ENCODE peak calls at places on chromosomes 4 and X, in six cellular contexts. I is nephron progenitor cell, V is activated B cell treated with CpG ODN at 0.5 μM for 24 hours, A is WERI-Rb-1, P is A549, N is HFF-Myc. E is an unnamed sample.

GRCh38 chrX:10549280-10549679 is 71.1 kb downstream of the MID1 start:
- DNase-seq in I (no peak), V (no peak), A (no peak), P (no peak), N (no peak), E (no peak)

GRCh38 chr4:144906181-144906895 is 191.7 kb downstream of the ANAPC10 start:
- DNase-seq in I (no peak), V (no peak), A (no peak), P (no peak), N (no peak), E (no peak)

GRCh38 chr4:173752610-173753009 is 222.6 kb upstream of the HAND2 start:
- DNase-seq in I (peak; percentile 61), V (no peak), A (peak; percentile 75), P (peak; percentile 41), N (no peak), E (no peak)

GRCh38 chrX:110383414-110383813 is 24.8 kb downstream of the RTL9 start:
- DNase-seq in I (no peak), V (no peak), A (no peak), P (no peak), N (no peak), E (no peak)

GRCh38 chr4:101019941-101020401 is 327.4 kb downstream of the PPP3CA start:
- DNase-seq in I (no peak), V (no peak), A (no peak), P (peak; percentile 11), N (peak; percentile 35), E (no peak)

GRCh38 chr4:73021634-73022033 is 47.9 kb downstream of the COX18 start:
- DNase-seq in I (no peak), V (no peak), A (no peak), P (peak; percentile 53), N (no peak), E (no peak)

GRCh38 chrX:13285229-13285628 is 34.6 kb downstream of the ATXN3L start:
- DNase-seq in I (no peak), V (no peak), A (no peak), P (no peak), N (no peak), E (no peak)

GRCh38 chrX:72306851-72307645 is 1.3 kb upstream of the CITED1 start:
- DNase-seq in I (peak; percentile 60), V (peak; percentile 21), A (peak; percentile 86), P (peak; percentile 75), N (no peak), E (no peak)

GRCh38 chr4:7700665-7701064 is 239.0 kb downstream of the AFAP1 start:
- DNase-seq in I (no peak), V (no peak), A (no peak), P (no peak), N (no peak), E (no peak)

GRCh38 chr4:8225704-8226443 is 26.8 kb downstream of the SH3TC1 start:
- DNase-seq in I (no peak), V (no peak), A (peak; percentile 71), P (peak; percentile 15), N (no peak), E (no peak)

GRCh38 chr4:55866973-55867574 is 13.6 kb downstream of the EXOC1 start:
- DNase-seq in I (no peak), V (no peak), A (peak; percentile 22), P (peak; percentile 61), N (peak; percentile 9), E (no peak)

GRCh38 chrX:66018585-66019309 is 21.1 kb downstream of the VSIG4 start:
- DNase-seq in I (no peak), V (no peak), A (no peak), P (no peak), N (no peak), E (no peak)

GRCh38 chrX:152872522-152872921 is 25.3 kb upstream of the ZNF185 start:
- DNase-seq in I (no peak), V (no peak), A (no peak), P (no peak), N (no peak), E (no peak)

GRCh38 chrX:152871260-152871659 is 26.6 kb upstream of the ZNF185 start:
- DNase-seq in I (no peak), V (no peak), A (no peak), P (no peak), N (no peak), E (no peak)

GRCh38 chrX:152873361-152873760 is 24.5 kb upstream of the ZNF185 start:
- DNase-seq in I (no peak), V (no peak), A (no peak), P (no peak), N (no peak), E (no peak)

GRCh38 chrX:152865232-152865920 is 32.5 kb upstream of the ZNF185 start:
- DNase-seq in I (no peak), V (no peak), A (no peak), P (no peak), N (no peak), E (no peak)

GRCh38 chrX:152869972-152870371 is 27.9 kb upstream of the ZNF185 start:
- DNase-seq in I (no peak), V (no peak), A (no peak), P (no peak), N (no peak), E (no peak)
- TF ChIP-seq CTCF in I (no peak), V (no peak), A (peak; percentile 31), P (no peak), N (no peak), E (no peak)

DNA sequence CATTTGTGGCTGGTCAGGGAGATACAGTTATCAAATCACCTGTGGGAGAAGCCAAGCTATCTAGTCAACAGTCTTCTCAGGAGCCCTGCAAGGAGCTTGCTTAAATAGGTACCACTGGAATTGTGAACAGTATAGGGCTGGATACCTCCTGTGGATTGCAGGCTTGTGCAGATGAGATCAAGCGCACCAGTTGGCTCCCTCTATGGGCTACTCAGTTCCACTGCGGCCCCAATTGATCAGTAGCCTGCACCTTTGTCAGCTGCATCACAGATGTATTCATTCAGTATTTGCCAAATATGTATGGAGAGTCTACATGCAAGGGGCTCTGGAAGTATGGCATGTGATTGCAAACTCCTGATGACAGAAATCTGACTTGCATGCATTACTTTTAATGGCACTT is 28.6 kb downstream of the TEX13A start:
- DNase-seq in I (peak; percentile 28), V (no peak), A (peak; percentile 25), P (peak; percentile 10), N (no peak), E (no peak)
- TF ChIP-seq CTCF in I (peak; percentile 42), V (no peak), A (peak; percentile 66), P (no peak), N (peak; percentile 23), E (no peak)

GRCh38 chr4:180455226-180455625 is 1788.0 kb upstream of the TENM3 start:
- DNase-seq in I (no peak), V (no peak), A (no peak), P (no peak), N (no peak), E (no peak)

DNA sequence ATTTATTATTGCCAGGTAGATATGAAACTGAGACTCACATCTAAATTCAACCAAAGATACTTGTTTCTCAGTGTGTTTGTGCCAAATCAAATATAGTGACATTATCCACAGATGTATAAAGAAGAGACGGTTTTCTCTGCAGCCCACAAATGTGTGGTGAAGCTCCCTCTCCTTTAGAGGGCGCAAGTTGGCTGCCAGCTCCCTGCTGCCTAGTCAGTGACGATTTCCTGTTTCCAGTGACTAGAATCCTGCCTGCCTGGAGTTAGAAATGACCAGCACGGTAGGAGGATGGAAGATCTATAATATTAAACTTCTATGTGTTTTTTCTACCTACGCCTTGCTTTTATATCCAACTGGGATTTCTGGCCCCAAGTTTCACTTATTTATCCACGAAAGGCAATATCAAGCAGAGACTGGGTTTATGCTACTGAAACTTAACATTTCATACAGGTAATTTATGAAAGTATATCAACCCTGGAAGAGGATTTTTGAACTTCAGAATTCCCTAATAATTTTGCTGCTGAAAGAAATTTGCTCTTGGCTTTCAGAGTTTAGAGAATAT is 1793.7 kb upstream of the TENM3 start:
- DNase-seq in I (peak; percentile 51), V (no peak), A (peak; percentile 78), P (peak; percentile 56), N (no peak), E (no peak)
- TF ChIP-seq CTCF in I (peak; percentile 59), V (no peak), A (peak; percentile 91), P (peak; percentile 36), N (no peak), E (no peak)

DNA sequence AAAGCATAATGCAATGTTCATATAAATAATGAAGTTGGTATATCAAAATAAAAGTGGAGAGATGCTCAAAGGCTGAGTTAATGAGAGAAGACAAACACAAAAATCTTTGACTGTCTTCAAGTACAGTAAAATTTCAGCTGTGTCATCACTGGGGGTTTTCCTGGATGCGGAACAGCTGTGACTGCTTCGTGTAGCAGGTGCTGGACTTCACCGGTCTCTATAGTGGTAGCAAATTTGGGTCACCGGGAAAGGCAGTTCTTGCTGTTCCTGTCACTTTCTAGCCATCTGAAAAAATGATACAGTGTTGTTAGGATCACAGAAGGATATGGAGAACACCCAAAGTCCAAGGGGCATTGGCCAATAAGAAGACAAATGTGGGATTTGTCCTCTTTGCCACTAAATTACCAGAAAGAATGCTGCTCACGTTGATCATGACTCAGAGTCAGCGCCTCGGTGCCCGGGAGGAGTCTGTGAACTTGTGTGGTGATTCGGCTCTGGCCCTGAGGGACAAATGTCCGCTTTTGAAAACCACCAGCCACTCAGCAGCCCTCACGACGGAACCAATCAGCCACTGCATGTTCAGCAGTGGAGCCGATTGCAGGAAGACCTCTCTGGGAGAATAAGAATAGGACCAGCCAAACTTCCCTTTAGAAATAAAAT is 230.1 kb upstream of the FAT1 start:
- DNase-seq in I (no peak), V (no peak), A (no peak), P (no peak), N (no peak), E (no peak)
- TF ChIP-seq CTCF in I (no peak), V (no peak), A (no peak), P (no peak), N (no peak), E (no peak)

GRCh38 chr4:185729300-185729912 is 82.6 kb downstream of the SORBS2 start:
- DNase-seq in I (no peak), V (no peak), A (no peak), P (no peak), N (no peak), E (no peak)

GRCh38 chr4:185734214-185734613 is 77.8 kb downstream of the SORBS2 start:
- DNase-seq in I (no peak), V (no peak), A (no peak), P (no peak), N (no peak), E (no peak)

GRCh38 chr4:185728886-185729285 is 83.1 kb downstream of the SORBS2 start:
- DNase-seq in I (no peak), V (no peak), A (no peak), P (no peak), N (no peak), E (no peak)

GRCh38 chr4:185730387-185730786 is 81.6 kb downstream of the SORBS2 start:
- DNase-seq in I (no peak), V (no peak), A (no peak), P (peak; percentile 6), N (no peak), E (no peak)

GRCh38 chr4:185730849-185731608 is 81.0 kb downstream of the SORBS2 start:
- DNase-seq in I (no peak), V (no peak), A (no peak), P (no peak), N (no peak), E (no peak)
- TF ChIP-seq CTCF in I (no peak), V (no peak), A (no peak), P (no peak), N (no peak), E (no peak)

GRCh38 chr4:132592340-132592739 is 556.8 kb upstream of the PCDH10 start:
- DNase-seq in I (no peak), V (no peak), A (no peak), P (no peak), N (no peak), E (no peak)
- TF ChIP-seq CTCF in I (no peak), V (no peak), A (peak; percentile 30), P (no peak), N (no peak), E (no peak)

E was measured in omental fat pad.